ENCODE peak calls at places on chromosomes 16 and 17, in six cellular contexts. V, Z, T, D, K and Q are unnamed samples. For H3K36me3 and H3K27me3, the result is how much of the 10 kb centered on the place peaks cover.

GRCh38 chr16:11393366-11393765 is 48.1 kb downstream of the RMI2 start:
- DNase-seq in V (no peak), Z (no peak), T (no peak), D (no peak), K (peak), Q (peak)

GRCh38 chr16:3164121-3164991 is 23.6 kb upstream of the OR1F1 start:
- DNase-seq in V (no peak), Z (no peak), T (no peak), D (no peak), K (no peak), Q (peak)

GRCh38 chr17:49214665-49215360 is 4.3 kb downstream of the ABI3 start:
- DNase-seq in V (no peak), Z (no peak), T (peak), D (no peak), K (peak), Q (no peak)

GRCh38 chr16:2518823-2519710 is 1.1 kb upstream of the AMDHD2 start:
- DNase-seq in V (no peak), Z (no peak), T (no peak), D (no peak), K (peak), Q (peak)

GRCh38 chr17:10748475-10749110 is 18.8 kb upstream of the TMEM220 start:
- DNase-seq in V (no peak), Z (no peak), T (no peak), D (peak), K (no peak), Q (no peak)

GRCh38 chr16:66478733-66479511 is 51.8 kb downstream of the BEAN1 start:
- DNase-seq in V (no peak), Z (peak), T (peak), D (peak), K (no peak), Q (peak)

GRCh38 chr17:73560661-73561060 is 83.6 kb downstream of the SDK2 start:
- DNase-seq in V (no peak), Z (peak), T (no peak), D (no peak), K (no peak), Q (peak)

GRCh38 chr16:68717684-68718083 is 19.4 kb upstream of the CDH1 start:
- DNase-seq in V (no peak), Z (no peak), T (no peak), D (no peak), K (no peak), Q (no peak)

GRCh38 chr17:80219013-80219776 is 938 bp downstream of the SGSH start:
- DNase-seq in V (peak), Z (peak), T (peak), D (peak), K (peak), Q (peak)

GRCh38 chr16:47507701-47508100 is 46.6 kb downstream of the PHKB start:
- DNase-seq in V (no peak), Z (peak), T (no peak), D (no peak), K (no peak), Q (no peak)

GRCh38 chr16:10386517-10387377 is 886 bp downstream of the ATF7IP2 start:
- DNase-seq in V (no peak), Z (no peak), T (no peak), D (no peak), K (no peak), Q (no peak)

GRCh38 chr17:82930924-82931695 is 91.3 kb upstream of the ZNF750 start:
- DNase-seq in V (no peak), Z (no peak), T (no peak), D (peak), K (peak), Q (no peak)

GRCh38 chr16:66873685-66874055 is 6.6 kb upstream of the PDP2 start:
- DNase-seq in V (no peak), Z (no peak), T (no peak), D (no peak), K (no peak), Q (no peak)

GRCh38 chr16:83624436-83625120 is 183.2 kb upstream of the HSBP1 start:
- DNase-seq in V (no peak), Z (no peak), T (no peak), D (no peak), K (no peak), Q (no peak)

GRCh38 chr17:6660765-6661463 is 9.4 kb downstream of the C17orf100 start:
- DNase-seq in V (no peak), Z (no peak), T (no peak), D (no peak), K (no peak), Q (no peak)

GRCh38 chr17:77253611-77254051 is 112.9 kb downstream of the SEC14L1 start:
- DNase-seq in V (no peak), Z (peak), T (no peak), D (no peak), K (no peak), Q (no peak)

GRCh38 chr17:32142857-32143524 is 689 bp downstream of the RHOT1 start:
- DNase-seq in V (no peak), Z (peak), T (peak), D (peak), K (peak), Q (peak)

GRCh38 chr16:75293746-75294145 is 42.3 kb upstream of the BCAR1 start:
- DNase-seq in V (no peak), Z (no peak), T (no peak), D (no peak), K (no peak), Q (no peak)

GRCh38 chr16:76387994-76388393 is 110.8 kb downstream of the CNTNAP4 start:
- DNase-seq in V (no peak), Z (no peak), T (no peak), D (no peak), K (no peak), Q (no peak)

GRCh38 chr16:87206646-87207451 is 110.3 kb downstream of the C16orf95 start:
- DNase-seq in V (no peak), Z (peak), T (no peak), D (no peak), K (no peak), Q (no peak)

GRCh38 chr16:74987027-74987681 is 2.2 kb upstream of the WDR59 start:
- DNase-seq in V (no peak), Z (no peak), T (no peak), D (no peak), K (no peak), Q (no peak)

GRCh38 chr16:67186550-67186950 is 2.8 kb upstream of the MATCAP1 start:
- DNase-seq in V (no peak), Z (peak), T (no peak), D (no peak), K (no peak), Q (peak)

GRCh38 chr16:53904533-53904932 is 200.6 kb downstream of the FTO start:
- DNase-seq in V (no peak), Z (peak), T (no peak), D (no peak), K (no peak), Q (no peak)

GRCh38 chr16:86016201-86016965 is 117.4 kb downstream of the IRF8 start:
- DNase-seq in V (peak), Z (peak), T (peak), D (peak), K (no peak), Q (peak)

GRCh38 chr16:4415538-4416199 is 727 bp downstream of the CORO7 start:
- DNase-seq in V (no peak), Z (no peak), T (peak), D (no peak), K (peak), Q (peak)

GRCh38 chr17:3944485-3945388 is 19.5 kb downstream of the ATP2A3 start:
- DNase-seq in V (no peak), Z (peak), T (peak), D (peak), K (peak), Q (peak)

GRCh38 chr16:67822511-67822910 is 15.8 kb downstream of the TSNAXIP1 start:
- DNase-seq in V (no peak), Z (peak), T (no peak), D (no peak), K (no peak), Q (no peak)

GRCh38 chr17:44779211-44780025 is 20.6 kb downstream of the ADAM11 start:
- DNase-seq in V (no peak), Z (peak), T (peak), D (peak), K (peak), Q (peak)

GRCh38 chr17:82449883-82450356 is 632 bp downstream of the CYBC1 start:
- DNase-seq in V (no peak), Z (no peak), T (no peak), D (no peak), K (peak), Q (no peak)

GRCh38 chr16:75931043-75931442 is 204.8 kb upstream of the CPHXL start:
- DNase-seq in V (peak), Z (peak), T (no peak), D (no peak), K (no peak), Q (no peak)

GRCh38 chr16:30088832-30089624 is 2.7 kb downstream of the TBX6 start:
- DNase-seq in V (no peak), Z (no peak), T (no peak), D (no peak), K (peak), Q (no peak)

GRCh38 chr16:78749745-78750268 is 650.4 kb downstream of the WWOX start:
- DNase-seq in V (no peak), Z (no peak), T (no peak), D (no peak), K (no peak), Q (no peak)
- H3K4me3 ChIP-seq in V (no peak), Z (no peak), T (no peak), D (no peak), K (no peak), Q (no peak)

DNA sequence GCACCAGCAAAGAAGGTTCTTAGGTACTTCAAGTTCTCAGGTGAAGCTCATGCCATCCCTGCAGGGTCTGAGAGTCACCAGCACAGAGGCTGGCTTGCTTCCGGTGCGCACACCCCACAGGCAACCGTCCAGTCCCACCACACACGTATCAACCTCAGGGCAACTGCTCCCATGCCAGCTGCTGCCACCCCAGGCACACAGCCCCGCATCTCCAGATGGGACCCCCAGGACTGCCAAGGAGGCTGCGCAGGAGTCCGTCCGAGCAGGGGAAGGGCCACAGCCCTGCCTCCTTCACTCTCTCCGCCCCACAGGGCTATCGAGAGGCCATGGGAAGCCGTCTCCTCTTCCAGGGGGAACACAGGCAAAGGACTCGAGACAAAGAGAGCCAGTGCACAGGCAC is 13.3 kb downstream of the KIFC3 start:
- DNase-seq in V (no peak), Z (no peak), T (no peak), D (no peak), K (peak), Q (no peak)
- H3K36me3 ChIP-seq in V (under half), Z (under half), T (under half), D (under half), K (under half), Q (under half)

DNA sequence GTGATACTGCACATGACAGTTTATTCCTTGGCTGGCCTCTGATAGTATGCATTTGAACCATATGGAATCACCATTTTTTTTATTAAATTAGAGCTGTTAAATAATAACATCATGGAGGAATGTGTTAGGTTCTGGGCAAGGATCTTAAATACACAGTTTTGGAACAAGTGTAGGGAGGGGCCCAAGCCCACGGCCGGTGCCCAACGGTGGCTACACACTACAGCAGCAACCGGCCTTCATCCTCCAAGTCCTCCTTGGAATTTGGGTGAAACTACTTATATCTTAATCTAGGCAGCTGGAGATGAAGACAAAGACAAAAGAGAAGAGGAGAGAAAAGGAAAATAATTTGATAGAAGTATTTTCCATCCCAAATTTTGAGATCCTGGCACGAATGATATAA is 35.6 kb downstream of the ZFHX3 start:
- DNase-seq in V (no peak), Z (no peak), T (no peak), D (no peak), K (no peak), Q (no peak)
- H3K27me3 ChIP-seq in V (under half), Z (under half), T (under half), D (under half), K (under half), Q (under half)

GRCh38 chr17:38879878-38880727 is 10.2 kb downstream of the LASP1 start:
- DNase-seq in V (no peak), Z (peak), T (peak), D (no peak), K (no peak), Q (peak)

GRCh38 chr17:38873646-38874380 is 4.0 kb downstream of the LASP1 start:
- DNase-seq in V (no peak), Z (no peak), T (no peak), D (no peak), K (peak), Q (no peak)

GRCh38 chr17:38874505-38875419 is 4.9 kb downstream of the LASP1 start:
- DNase-seq in V (no peak), Z (no peak), T (no peak), D (no peak), K (peak), Q (no peak)

GRCh38 chr17:38875477-38876080 is 5.7 kb downstream of the LASP1 start:
- DNase-seq in V (no peak), Z (no peak), T (no peak), D (no peak), K (no peak), Q (peak)

DNA sequence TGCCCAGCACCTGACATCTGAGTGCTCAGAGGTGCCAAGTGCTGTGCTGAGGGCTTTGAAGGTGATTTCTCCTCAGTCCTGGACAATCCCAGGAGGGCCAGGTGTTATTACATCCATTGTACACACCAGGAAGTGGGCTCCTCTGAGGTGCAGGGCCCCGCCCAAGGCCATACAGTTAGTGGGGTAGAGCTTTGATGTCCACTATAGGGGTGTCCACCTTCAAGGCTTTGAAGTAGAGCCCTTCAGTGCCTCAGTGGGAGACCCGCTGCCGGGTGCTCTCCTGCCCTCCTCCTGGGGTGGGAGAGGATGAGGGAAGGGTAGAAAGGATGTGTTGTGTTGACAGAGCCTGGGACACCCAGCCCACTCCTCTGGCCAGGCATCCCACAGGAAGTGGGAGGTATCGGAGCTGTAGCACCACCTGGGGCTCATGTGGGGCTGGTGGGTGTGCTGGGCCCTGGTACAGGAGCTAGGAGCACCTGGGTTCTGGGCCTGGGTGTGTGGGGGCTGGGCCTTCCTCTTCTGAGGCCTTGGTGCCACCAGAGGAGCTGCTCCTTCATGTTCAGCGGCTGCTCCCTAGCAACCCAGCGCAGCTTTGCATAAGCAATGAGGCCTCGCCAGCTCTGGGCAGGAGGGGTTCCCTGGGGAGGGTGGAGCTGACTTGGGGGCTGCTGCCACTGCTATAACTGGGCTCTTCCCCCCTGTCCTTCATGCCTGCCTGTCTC is 7.4 kb downstream of the LASP1 start:
- DNase-seq in V (no peak), Z (no peak), T (peak), D (no peak), K (no peak), Q (peak)
- H3K4me3 ChIP-seq in V (no peak), Z (no peak), T (no peak), D (no peak), K (no peak), Q (no peak)